ENCODE peak calls at places on chromosomes 12 and 14, in ten cellular contexts. L is H9, U is breast epithelium, E is GM23248, N is thoracic aorta, J is pancreas, A is kidney, X is iPS DF 6.9, R is Karpas-422, Z is body of pancreas. M is an unnamed sample.

GRCh38 chr14:42782744-42783143 is 1176.1 kb downstream of the LRFN5 start:
- DNase-seq in L (no peak), R (no peak), J (no peak), A (no peak), X (no peak), E (no peak), U (no peak), Z (no peak), N (no peak), M (no peak)

GRCh38 chr12:62730649-62731377 is 204.1 kb downstream of the PPM1H start:
- DNase-seq in R (no peak), E (peak; percentile 89), L (no peak), X (no peak), Z (no peak), U (no peak), J (no peak), A (no peak), N (no peak), M (no peak)

GRCh38 chr12:3686463-3686862 is 66.4 kb downstream of the CRACR2A start:
- DNase-seq in N (no peak), X (no peak), E (no peak), U (no peak), R (no peak), L (no peak), J (no peak), Z (no peak), A (no peak), M (no peak)

GRCh38 chr14:69612014-69612758 is 790 bp downstream of the SUSD6 start:
- DNase-seq in U (no peak), X (no peak), R (peak; percentile 87), J (peak; percentile 27), Z (peak; percentile 34), E (peak; percentile 59), N (no peak), A (peak; percentile 81), L (no peak), M (peak; percentile 57)

GRCh38 chr12:52010152-52010622 is 3.4 kb downstream of the TAMALIN start:
- DNase-seq in N (no peak), Z (peak; percentile 63), L (peak; percentile 96), A (peak; percentile 95), X (no peak), R (no peak), U (peak; percentile 62), J (no peak), E (peak; percentile 72), M (peak; percentile 87)

GRCh38 chr12:104132351-104132956 is 5.6 kb downstream of the NFYB start:
- DNase-seq in U (no peak), Z (no peak), X (no peak), L (no peak), N (no peak), A (no peak), J (no peak), R (no peak), E (no peak), M (no peak)

GRCh38 chr12:122062832-122063690 is 15.5 kb upstream of the MLXIP start:
- DNase-seq in A (peak; percentile 90), Z (peak; percentile 88), E (peak; percentile 58), N (no peak), R (no peak), L (peak; percentile 77), X (no peak), U (no peak), J (peak; percentile 76), M (no peak)

GRCh38 chr12:28872654-28873268 is 276.3 kb upstream of the FAR2 start:
- DNase-seq in U (no peak), R (peak; percentile 79), E (peak; percentile 56), A (no peak), L (peak; percentile 83), X (peak; percentile 33), Z (peak; percentile 61), J (peak; percentile 38), N (no peak), M (no peak)

GRCh38 chr14:51014086-51014485 is 69.8 kb upstream of the PYGL start:
- DNase-seq in N (no peak), X (no peak), U (no peak), A (no peak), E (peak; percentile 93), Z (no peak), R (no peak), L (no peak), J (no peak), M (peak; percentile 30)

GRCh38 chr14:36507847-36508417 is 12.1 kb downstream of the NKX2-1 start:
- DNase-seq in U (no peak), A (no peak), E (no peak), L (no peak), Z (no peak), R (no peak), N (no peak), X (no peak), J (no peak), M (no peak)

GRCh38 chr14:36505892-36506731 is 13.9 kb downstream of the NKX2-1 start:
- DNase-seq in N (no peak), Z (no peak), A (peak; percentile 48), R (no peak), U (no peak), J (no peak), L (peak; percentile 64), X (no peak), E (no peak), M (no peak)

GRCh38 chr14:36505193-36505815 is 14.7 kb downstream of the NKX2-1 start:
- DNase-seq in R (no peak), E (no peak), A (peak; percentile 67), L (peak; percentile 64), J (no peak), U (no peak), Z (no peak), N (no peak), X (no peak), M (no peak)

GRCh38 chr14:36508418-36509051 is 11.5 kb downstream of the NKX2-1 start:
- DNase-seq in J (no peak), Z (no peak), X (no peak), A (peak; percentile 57), E (no peak), L (peak; percentile 61), R (no peak), N (no peak), U (no peak), M (no peak)

DNA sequence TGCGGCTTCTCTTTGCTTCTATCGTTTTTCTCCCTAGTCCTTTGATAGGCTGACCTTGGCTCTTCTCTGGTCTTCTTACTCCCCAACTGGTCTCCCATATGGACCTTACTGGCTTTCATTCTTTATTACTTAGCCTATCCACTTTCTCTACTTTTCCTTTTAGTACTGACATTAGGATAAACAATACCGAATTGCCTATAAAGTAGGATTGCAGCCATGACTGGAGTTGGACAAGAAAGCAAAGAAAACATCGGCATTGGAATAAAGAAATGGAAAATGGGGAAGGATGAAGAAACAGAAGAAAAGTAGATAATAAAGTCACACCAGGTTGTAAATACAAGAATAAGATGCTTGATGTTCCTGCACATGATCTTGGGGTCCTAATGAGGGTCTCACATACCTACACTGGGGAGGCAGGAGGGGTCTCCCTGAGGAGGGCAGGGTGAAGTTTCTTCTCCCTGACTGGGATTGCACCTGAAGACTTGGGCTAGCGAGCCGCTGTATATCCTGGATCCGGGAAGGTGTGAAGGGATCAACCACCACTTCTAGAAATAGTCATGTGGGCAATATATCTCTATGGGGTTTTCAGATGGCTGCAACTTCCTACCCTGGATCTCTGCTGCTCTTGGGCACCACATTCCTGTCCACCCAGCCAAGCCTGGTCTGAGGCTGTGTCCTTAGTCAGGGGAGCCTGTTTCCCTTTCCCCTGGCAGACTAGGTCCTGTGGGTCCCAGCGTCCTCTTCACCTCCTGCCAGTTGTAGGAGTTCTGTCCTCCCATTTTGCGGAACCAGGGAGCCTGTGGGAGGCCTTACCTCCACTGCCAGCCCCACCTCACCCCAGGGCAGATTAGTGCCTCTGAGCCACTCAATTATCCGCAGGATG is 13.1 kb downstream of the NKX2-1 start:
- DNase-seq in R (no peak), Z (no peak), A (no peak), L (no peak), X (no peak), U (no peak), J (no peak), N (no peak), E (no peak), M (no peak)
- H3K4me1 ChIP-seq in R (no peaks in the 10 kb centered on the region), Z (peaks cover 16% of the 10 kb centered on the region), A (no peaks in the 10 kb centered on the region), L (no peaks in the 10 kb centered on the region), X (peaks cover 11% of the 10 kb centered on the region), U (no peaks in the 10 kb centered on the region), J (no peaks in the 10 kb centered on the region), N (peaks cover 7% of the 10 kb centered on the region), E (no peaks in the 10 kb centered on the region), M (peaks cover 5% of the 10 kb centered on the region)

GRCh38 chr14:105694961-105695360 is 168.6 kb downstream of the TMEM121 start:
- DNase-seq in J (no peak), L (no peak), E (no peak), X (no peak), N (no peak), R (peak; percentile 43), A (no peak), U (no peak), Z (no peak), M (no peak)

GRCh38 chr14:105689722-105690121 is 163.3 kb downstream of the TMEM121 start:
- DNase-seq in E (no peak), N (no peak), A (no peak), R (no peak), Z (no peak), L (no peak), X (no peak), J (no peak), U (no peak), M (no peak)

GRCh38 chr14:105685003-105685402 is 158.6 kb downstream of the TMEM121 start:
- DNase-seq in R (peak; percentile 67), J (no peak), Z (no peak), E (no peak), A (no peak), N (no peak), L (no peak), X (no peak), U (no peak), M (no peak)

GRCh38 chr14:105690671-105691070 is 164.3 kb downstream of the TMEM121 start:
- DNase-seq in E (no peak), N (no peak), A (no peak), L (no peak), X (no peak), U (no peak), Z (no peak), R (peak; percentile 43), J (no peak), M (no peak)
- H3K4me1 ChIP-seq in E (no peaks in the 10 kb centered on the region), N (no peaks in the 10 kb centered on the region), A (no peaks in the 10 kb centered on the region), L (no peaks in the 10 kb centered on the region), X (no peaks in the 10 kb centered on the region), U (no peaks in the 10 kb centered on the region), Z (no peaks in the 10 kb centered on the region), R (peaks cover 66% of the 10 kb centered on the region), J (no peaks in the 10 kb centered on the region), M (no peaks in the 10 kb centered on the region)

DNA sequence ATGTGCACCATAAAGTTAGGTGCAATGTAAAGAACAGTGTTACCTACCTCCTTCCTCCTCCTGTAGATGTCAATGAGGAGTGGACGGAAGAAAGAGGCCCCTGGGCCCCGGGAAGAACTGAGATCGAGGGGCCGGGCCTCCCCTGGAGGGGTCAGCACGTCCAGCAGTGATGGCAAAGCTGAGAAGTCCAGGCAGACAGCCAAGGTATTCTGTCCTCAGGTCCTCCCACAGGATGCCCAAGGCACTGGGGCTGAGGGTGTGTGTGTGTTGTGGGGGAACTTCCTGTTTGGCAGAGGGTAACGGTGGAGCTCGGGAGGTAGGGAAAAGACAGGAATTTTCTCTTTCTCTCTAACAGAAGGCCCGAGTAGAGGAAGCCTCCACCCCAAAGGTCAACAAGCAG is 6.4 kb downstream of the ATN1 start:
- DNase-seq in N (no peak), E (peak; percentile 42), A (peak; percentile 77), Z (no peak), X (no peak), R (no peak), U (peak; percentile 67), J (no peak), L (no peak), M (no peak)
- H3K4me1 ChIP-seq in N (peaks cover 28% of the 10 kb centered on the region), E (peaks cover 29% of the 10 kb centered on the region), A (peaks cover 29% of the 10 kb centered on the region), Z (peaks cover 50% of the 10 kb centered on the region), X (peaks cover 6% of the 10 kb centered on the region), R (peaks cover 49% of the 10 kb centered on the region), U (peaks cover 8% of the 10 kb centered on the region), J (peaks cover 19% of the 10 kb centered on the region), L (no peaks in the 10 kb centered on the region), M (peaks cover 37% of the 10 kb centered on the region)

GRCh38 chr12:6200266-6201198 is at the start of gene CD9:
- DNase-seq in E (peak; percentile 58), U (peak; percentile 71), J (peak; percentile 70), L (peak; percentile 82), Z (peak; percentile 79), A (no peak), N (no peak), R (no peak), X (no peak), M (peak; percentile 79)
- H3K4me1 ChIP-seq in E (peaks cover 4% of the 10 kb centered on the region), U (no peaks in the 10 kb centered on the region), J (peaks cover 4% of the 10 kb centered on the region), L (peaks cover 42% of the 10 kb centered on the region), Z (peaks cover 44% of the 10 kb centered on the region), A (peaks cover 12% of the 10 kb centered on the region), N (peaks cover 34% of the 10 kb centered on the region), R (no peaks in the 10 kb centered on the region), X (peaks cover 22% of the 10 kb centered on the region), M (peaks cover 24% of the 10 kb centered on the region)

M was measured in psoas muscle.